ENCODE peak calls at places on chromosomes 4 and X, in eight cellular contexts. One of them, this sample, is unnamed.

GRCh38 chr4:154612472-154613414 is at the start of gene FGG:
- DNase-seq in amygdala: no peak
- DNase-seq in NCI-H1694: no peak
- DNase-seq in iris pigment epithelial cell: peak
- DNase-seq in left ventricle myocardium inferior: no peak
- DNase-seq in caudate nucleus: no peak
- DNase-seq in Right ventricle myocardium superior: no peak
- DNase-seq in epithelial cell of esophagus: no peak
- DNase-seq in this sample: no peak

GRCh38 chr4:108754327-108754726 is 8.5 kb downstream of the ETNPPL start:
- DNase-seq in left ventricle myocardium inferior: no peak
- DNase-seq in caudate nucleus: no peak
- DNase-seq in epithelial cell of esophagus: no peak
- DNase-seq in iris pigment epithelial cell: no peak
- DNase-seq in Right ventricle myocardium superior: no peak
- DNase-seq in NCI-H1694: no peak
- DNase-seq in amygdala: no peak
- DNase-seq in this sample: no peak

GRCh38 chr4:143396695-143397094 is 60.0 kb downstream of the GAB1 start:
- DNase-seq in epithelial cell of esophagus: no peak
- DNase-seq in iris pigment epithelial cell: no peak
- DNase-seq in caudate nucleus: no peak
- DNase-seq in NCI-H1694: no peak
- DNase-seq in left ventricle myocardium inferior: no peak
- DNase-seq in amygdala: no peak
- DNase-seq in Right ventricle myocardium superior: no peak
- DNase-seq in this sample: no peak

GRCh38 chr4:56684320-56684719 is 3.2 kb upstream of the HOPX start:
- DNase-seq in iris pigment epithelial cell: peak
- DNase-seq in epithelial cell of esophagus: peak
- DNase-seq in amygdala: no peak
- DNase-seq in left ventricle myocardium inferior: no peak
- DNase-seq in caudate nucleus: no peak
- DNase-seq in Right ventricle myocardium superior: no peak
- DNase-seq in NCI-H1694: peak
- DNase-seq in this sample: no peak

GRCh38 chr4:86957214-86957613 is 22.4 kb downstream of the AFF1 start:
- DNase-seq in NCI-H1694: no peak
- DNase-seq in epithelial cell of esophagus: peak
- DNase-seq in caudate nucleus: no peak
- DNase-seq in Right ventricle myocardium superior: no peak
- DNase-seq in left ventricle myocardium inferior: no peak
- DNase-seq in amygdala: no peak
- DNase-seq in iris pigment epithelial cell: peak
- DNase-seq in this sample: no peak

GRCh38 chr4:156193800-156194199 is 240.1 kb upstream of the CTSO start:
- DNase-seq in amygdala: no peak
- DNase-seq in left ventricle myocardium inferior: no peak
- DNase-seq in caudate nucleus: no peak
- DNase-seq in iris pigment epithelial cell: peak
- DNase-seq in epithelial cell of esophagus: peak
- DNase-seq in NCI-H1694: peak
- DNase-seq in Right ventricle myocardium superior: no peak
- DNase-seq in this sample: no peak

GRCh38 chrX:117743469-117744251 is 372.9 kb downstream of the KLHL13 start:
- DNase-seq in Right ventricle myocardium superior: no peak
- DNase-seq in iris pigment epithelial cell: peak
- DNase-seq in amygdala: no peak
- DNase-seq in left ventricle myocardium inferior: no peak
- DNase-seq in epithelial cell of esophagus: peak
- DNase-seq in caudate nucleus: no peak
- DNase-seq in NCI-H1694: no peak
- DNase-seq in this sample: no peak

GRCh38 chrX:38959736-38960534 is 158.7 kb downstream of the MID1IP1 start:
- DNase-seq in iris pigment epithelial cell: no peak
- DNase-seq in epithelial cell of esophagus: no peak
- DNase-seq in Right ventricle myocardium superior: no peak
- DNase-seq in amygdala: no peak
- DNase-seq in NCI-H1694: no peak
- DNase-seq in left ventricle myocardium inferior: no peak
- DNase-seq in caudate nucleus: no peak
- DNase-seq in this sample: peak

GRCh38 chr4:56127698-56128097 is 179.0 kb downstream of the CEP135 start:
- DNase-seq in caudate nucleus: no peak
- DNase-seq in epithelial cell of esophagus: no peak
- DNase-seq in amygdala: no peak
- DNase-seq in left ventricle myocardium inferior: no peak
- DNase-seq in Right ventricle myocardium superior: no peak
- DNase-seq in NCI-H1694: no peak
- DNase-seq in iris pigment epithelial cell: no peak
- DNase-seq in this sample: no peak

GRCh38 chr4:69727924-69728323 is 32.5 kb downstream of the SULT1B1 start:
- DNase-seq in iris pigment epithelial cell: peak
- DNase-seq in amygdala: no peak
- DNase-seq in NCI-H1694: no peak
- DNase-seq in epithelial cell of esophagus: no peak
- DNase-seq in Right ventricle myocardium superior: no peak
- DNase-seq in left ventricle myocardium inferior: no peak
- DNase-seq in caudate nucleus: no peak
- DNase-seq in this sample: no peak

GRCh38 chr4:30068234-30068633 is 651.9 kb upstream of the PCDH7 start:
- DNase-seq in caudate nucleus: no peak
- DNase-seq in left ventricle myocardium inferior: no peak
- DNase-seq in iris pigment epithelial cell: no peak
- DNase-seq in epithelial cell of esophagus: peak
- DNase-seq in Right ventricle myocardium superior: no peak
- DNase-seq in amygdala: no peak
- DNase-seq in NCI-H1694: no peak
- DNase-seq in this sample: no peak

GRCh38 chr4:69930768-69931167 is at the start of gene CSN1S1:
- DNase-seq in NCI-H1694: no peak
- DNase-seq in caudate nucleus: no peak
- DNase-seq in iris pigment epithelial cell: no peak
- DNase-seq in Right ventricle myocardium superior: no peak
- DNase-seq in epithelial cell of esophagus: no peak
- DNase-seq in amygdala: no peak
- DNase-seq in left ventricle myocardium inferior: no peak
- DNase-seq in this sample: no peak

GRCh38 chr4:8093587-8094274 is 64.9 kb downstream of the ABLIM2 start:
- DNase-seq in amygdala: no peak
- DNase-seq in Right ventricle myocardium superior: no peak
- DNase-seq in epithelial cell of esophagus: no peak
- DNase-seq in NCI-H1694: no peak
- DNase-seq in iris pigment epithelial cell: no peak
- DNase-seq in caudate nucleus: no peak
- DNase-seq in left ventricle myocardium inferior: no peak
- DNase-seq in this sample: no peak

GRCh38 chrX:115233497-115234219 is at the start of gene LRCH2:
- DNase-seq in Right ventricle myocardium superior: peak
- DNase-seq in caudate nucleus: peak
- DNase-seq in left ventricle myocardium inferior: peak
- DNase-seq in epithelial cell of esophagus: no peak
- DNase-seq in amygdala: peak
- DNase-seq in iris pigment epithelial cell: no peak
- DNase-seq in NCI-H1694: no peak
- DNase-seq in this sample: peak

GRCh38 chr4:13543648-13544555 is at the start of gene NKX3-2:
- DNase-seq in iris pigment epithelial cell: no peak
- DNase-seq in Right ventricle myocardium superior: no peak
- DNase-seq in left ventricle myocardium inferior: no peak
- DNase-seq in epithelial cell of esophagus: peak
- DNase-seq in caudate nucleus: no peak
- DNase-seq in NCI-H1694: no peak
- DNase-seq in amygdala: no peak
- DNase-seq in this sample: no peak

GRCh38 chr4:85166318-85166717 is 199.8 kb upstream of the WDFY3 start:
- DNase-seq in amygdala: no peak
- DNase-seq in NCI-H1694: no peak
- DNase-seq in iris pigment epithelial cell: no peak
- DNase-seq in Right ventricle myocardium superior: no peak
- DNase-seq in epithelial cell of esophagus: no peak
- DNase-seq in left ventricle myocardium inferior: no peak
- DNase-seq in caudate nucleus: no peak
- DNase-seq in this sample: no peak

GRCh38 chr4:108365551-108365950 is 196.8 kb upstream of the LEF1 start:
- DNase-seq in Right ventricle myocardium superior: no peak
- DNase-seq in amygdala: no peak
- DNase-seq in NCI-H1694: no peak
- DNase-seq in left ventricle myocardium inferior: no peak
- DNase-seq in caudate nucleus: no peak
- DNase-seq in epithelial cell of esophagus: no peak
- DNase-seq in iris pigment epithelial cell: no peak
- DNase-seq in this sample: no peak

This sample was measured in WTC11.